ENCODE peak calls at places on chromosome 20, in seven cellular contexts. I is mesothelial cell of epicardium, C is fibroblast of pulmonary artery, J is bronchial epithelial cell, O is A673, A is endothelial cell, T is A549. M is an unnamed sample.

GRCh38 chr20:56358600-56359211 is at the start of gene FAM210B:
- DNase-seq in J (peak; percentile 71), A (peak; percentile 87), O (peak; percentile 93), T (peak; percentile 86), I (peak; percentile 76), C (peak; percentile 88), M (peak; percentile 92)

GRCh38 chr20:1994627-1995026 is 769 bp upstream of the PDYN start:
- DNase-seq in I (no peak), C (no peak), J (no peak), T (no peak), O (no peak), A (no peak), M (no peak)

GRCh38 chr20:50304501-50304856 is 113.8 kb downstream of the CEBPB start:
- DNase-seq in I (no peak), C (peak; percentile 86), T (no peak), J (no peak), A (no peak), O (no peak), M (no peak)

GRCh38 chr20:3203315-3204123 is 963 bp downstream of the DDRGK1 start:
- DNase-seq in A (no peak), T (no peak), O (peak; percentile 39), I (no peak), C (no peak), J (no peak), M (no peak)

GRCh38 chr20:51125095-51125494 is 102.2 kb upstream of the KCNG1 start:
- DNase-seq in A (no peak), T (no peak), C (no peak), O (no peak), I (no peak), J (no peak), M (no peak)

GRCh38 chr20:46749164-46749563 is 39.7 kb downstream of the SLC2A10 start:
- DNase-seq in A (no peak), C (no peak), O (no peak), J (no peak), T (no peak), I (no peak), M (no peak)

GRCh38 chr20:22533823-22534751 is 50.3 kb downstream of the FOXA2 start:
- DNase-seq in A (no peak), T (no peak), I (no peak), J (no peak), O (no peak), C (no peak), M (no peak)

GRCh38 chr20:18314786-18315406 is 26.6 kb downstream of the ZNF133 start:
- DNase-seq in O (peak; percentile 23), C (peak; percentile 23), I (no peak), A (no peak), T (peak; percentile 18), J (peak; percentile 100), M (no peak)

GRCh38 chr20:58553841-58554240 is 38.6 kb upstream of the APCDD1L start:
- DNase-seq in J (no peak), T (no peak), C (peak; percentile 30), I (no peak), O (no peak), A (no peak), M (no peak)

GRCh38 chr20:20161611-20162010 is 109.3 kb downstream of the CFAP61 start:
- DNase-seq in J (no peak), O (no peak), A (no peak), C (no peak), I (no peak), T (no peak), M (no peak)

GRCh38 chr20:49115565-49115964 is 69.5 kb downstream of the CSE1L start:
- DNase-seq in T (no peak), O (no peak), A (no peak), C (peak; percentile 50), J (no peak), I (no peak), M (no peak)

GRCh38 chr20:37580069-37580468 is 52.4 kb upstream of the BLCAP start:
- DNase-seq in T (no peak), I (no peak), C (no peak), O (no peak), A (no peak), J (no peak), M (no peak)

GRCh38 chr20:13571662-13572061 is 67.1 kb downstream of the TASP1 start:
- DNase-seq in A (no peak), I (no peak), J (no peak), T (no peak), O (no peak), C (no peak), M (no peak)

GRCh38 chr20:10741060-10741459 is 67.3 kb upstream of the JAG1 start:
- DNase-seq in I (no peak), C (peak; percentile 55), J (no peak), O (no peak), A (no peak), T (no peak), M (no peak)

GRCh38 chr20:22471156-22471836 is 113.1 kb downstream of the FOXA2 start:
- DNase-seq in T (peak; percentile 93), I (no peak), A (no peak), J (no peak), O (no peak), C (no peak), M (no peak)

GRCh38 chr20:62849431-62849830 is 12.2 kb downstream of the TCFL5 start:
- DNase-seq in O (no peak), J (no peak), C (no peak), T (no peak), I (no peak), A (no peak), M (no peak)

GRCh38 chr20:31990958-31991705 is 19.1 kb upstream of the CCM2L start:
- DNase-seq in O (no peak), A (no peak), T (no peak), I (no peak), J (no peak), C (no peak), M (no peak)

GRCh38 chr20:20019123-20019522 is 2.0 kb downstream of the NAA20 start:
- DNase-seq in C (no peak), O (no peak), T (no peak), A (no peak), J (peak; percentile 84), I (no peak), M (no peak)

GRCh38 chr20:2918096-2919049 is 45.1 kb downstream of the PTPRA start:
- DNase-seq in I (no peak), A (no peak), C (no peak), O (no peak), T (no peak), J (no peak), M (no peak)

GRCh38 chr20:51095755-51096509 is 73.0 kb upstream of the KCNG1 start:
- DNase-seq in J (no peak), T (peak; percentile 27), C (peak; percentile 7), I (no peak), A (no peak), O (peak; percentile 34), M (no peak)

DNA sequence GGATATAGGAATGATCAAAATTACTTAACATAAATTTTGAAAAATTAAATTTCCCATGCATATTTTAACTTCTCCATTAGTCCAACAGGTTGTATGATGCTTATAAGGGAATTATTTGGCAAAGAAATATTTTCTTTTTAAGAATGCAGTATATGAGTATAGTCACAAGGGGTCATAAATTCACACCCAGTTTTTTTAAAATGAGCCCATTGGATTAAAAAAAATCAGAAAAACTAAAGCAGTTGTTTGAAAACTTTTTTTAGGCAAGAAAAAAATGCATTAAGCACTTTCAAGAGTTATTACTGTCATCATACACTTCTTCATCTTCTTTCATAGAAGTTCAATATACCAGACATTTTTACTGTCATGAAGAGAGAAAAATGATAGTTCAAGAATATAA is 404.2 kb upstream of the FLRT3 start:
- DNase-seq in A (no peak), T (no peak), O (no peak), I (no peak), J (no peak), C (no peak), M (no peak)
- TF ChIP-seq CTCF in A (no peak), T (no peak), O (no peak), I (peak; percentile 31), J (no peak), C (no peak), M (no peak)

DNA sequence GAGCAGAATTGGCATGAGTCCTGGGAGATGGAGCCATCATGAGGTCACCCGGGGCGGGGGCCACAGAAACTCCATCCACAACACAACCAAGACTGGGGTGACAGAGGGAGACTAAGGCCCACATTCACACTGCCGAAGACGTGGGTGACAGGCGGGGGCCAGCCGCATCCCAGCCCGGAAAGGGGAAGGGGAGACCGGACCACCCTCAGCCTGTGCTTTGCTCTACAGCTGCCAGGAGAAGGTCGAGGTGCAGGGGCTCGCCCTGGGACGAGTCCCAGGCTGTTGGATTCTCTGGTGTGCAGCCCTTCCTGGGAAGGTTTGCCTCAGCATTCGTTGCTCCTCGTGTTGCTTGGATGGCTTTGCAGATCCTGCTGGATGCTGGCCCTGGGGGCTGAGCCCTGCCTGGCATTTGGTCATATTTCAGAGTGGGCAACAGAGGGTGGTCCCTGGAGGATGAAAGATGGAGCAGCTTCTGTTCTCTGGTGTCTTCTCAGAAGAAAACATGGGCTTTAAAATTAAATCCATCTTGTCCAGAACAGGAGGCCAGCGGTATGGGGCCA is 328.9 kb downstream of the TAF4 start:
- DNase-seq in I (no peak), J (no peak), A (no peak), O (no peak), T (no peak), C (no peak), M (no peak)
- TF ChIP-seq CTCF in I (no peak), J (no peak), A (no peak), O (no peak), T (no peak), C (no peak), M (no peak)

GRCh38 chr20:7741866-7742265 is 198.4 kb downstream of the HAO1 start:
- DNase-seq in J (peak; percentile 62), C (peak; percentile 31), O (no peak), I (no peak), A (no peak), T (no peak), M (no peak)

GRCh38 chr20:7734216-7734615 is 206.0 kb downstream of the HAO1 start:
- DNase-seq in T (no peak), I (no peak), O (no peak), J (peak; percentile 51), C (no peak), A (no peak), M (no peak)

GRCh38 chr20:7736336-7736735 is 203.9 kb downstream of the HAO1 start:
- DNase-seq in J (peak; percentile 95), T (no peak), I (no peak), C (peak; percentile 87), A (no peak), O (no peak), M (no peak)
- TF ChIP-seq CTCF in J (no peak), T (no peak), I (no peak), C (no peak), A (no peak), O (no peak), M (no peak)

DNA sequence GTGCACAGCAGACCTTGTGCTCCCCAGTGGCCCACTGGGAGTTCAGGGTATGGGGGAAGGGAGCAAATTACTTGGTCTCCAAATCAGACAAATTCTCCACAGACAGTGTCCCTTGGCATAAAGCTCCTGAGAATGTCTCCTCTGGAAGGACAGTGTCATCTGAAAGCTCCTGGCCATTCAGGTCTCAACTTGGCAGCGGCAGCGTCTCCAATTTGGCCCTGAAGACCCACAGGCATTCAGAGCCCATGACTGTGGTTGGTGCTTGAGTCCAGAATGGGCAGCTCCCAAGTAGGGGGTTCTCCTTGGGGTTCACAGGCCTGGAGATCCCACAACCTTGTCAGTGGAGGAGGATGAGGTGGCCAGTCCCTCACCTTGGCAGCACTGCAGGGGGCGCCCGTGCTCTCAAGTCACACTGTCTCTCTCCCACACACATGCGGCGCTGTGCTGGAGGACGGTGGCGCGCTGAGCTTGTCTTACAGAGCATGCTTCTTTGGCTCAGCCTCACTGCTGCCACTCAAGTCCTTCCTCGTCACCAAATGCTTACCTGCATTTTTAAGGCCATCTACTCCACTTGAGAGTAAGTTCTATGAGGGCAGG is 20.7 kb downstream of the DYNLRB1 start:
- DNase-seq in T (peak; percentile 76), C (peak; percentile 49), A (peak; percentile 56), J (no peak), I (no peak), O (peak; percentile 64), M (no peak)
- TF ChIP-seq CTCF in T (peak; percentile 46), C (peak; percentile 46), A (peak; percentile 32), J (peak; percentile 50), I (no peak), O (peak; percentile 66), M (peak; percentile 68)

M was measured in D721Med.